ENCODE peak calls at places on chromosomes 12 and 14, in six cellular contexts. V is AG10803, X is fibroblast of pulmonary artery, U is heart left ventricle, C is foreskin fibroblast, E is mucosa of descending colon. S is an unnamed sample.

GRCh38 chr12:63821781-63822251 is 22.7 kb upstream of the SRGAP1 start:
- DNase-seq in U (peak), C (no peak), X (no peak), E (no peak), V (peak), S (peak)

GRCh38 chr12:66863276-66863675 is 184.4 kb upstream of the GRIP1 start:
- DNase-seq in U (no peak), E (no peak), C (no peak), X (no peak), V (no peak), S (no peak)

GRCh38 chr12:85798122-85798521 is 38.1 kb downstream of the RASSF9 start:
- DNase-seq in U (no peak), X (no peak), C (no peak), E (no peak), V (no peak), S (no peak)

GRCh38 chr12:121467638-121468403 is 67.9 kb downstream of the RNF34 start:
- DNase-seq in C (no peak), X (peak), E (no peak), U (no peak), V (no peak), S (no peak)

GRCh38 chr14:104795781-104796681 is 483 bp upstream of the AKT1 start:
- DNase-seq in U (peak), V (peak), E (peak), X (peak), C (no peak), S (no peak)

GRCh38 chr14:68777644-68778043 is 15.2 kb downstream of the ZFP36L1 start:
- DNase-seq in C (no peak), E (no peak), V (no peak), U (no peak), X (no peak), S (no peak)

GRCh38 chr12:90287585-90287984 is 578.9 kb upstream of the ATP2B1 start:
- DNase-seq in V (no peak), E (no peak), U (no peak), C (no peak), X (no peak), S (no peak)

GRCh38 chr14:61227893-61228591 is 53.1 kb downstream of the TMEM30B start:
- DNase-seq in U (no peak), V (no peak), C (no peak), E (no peak), X (no peak), S (no peak)

GRCh38 chr12:132379576-132379975 is 50.2 kb upstream of the GALNT9 start:
- DNase-seq in V (no peak), U (no peak), C (no peak), E (no peak), X (no peak), S (no peak)

GRCh38 chr12:118189761-118190181 is 53.8 kb downstream of the PEBP1 start:
- DNase-seq in V (peak), E (no peak), X (peak), C (peak), U (no peak), S (peak)

GRCh38 chr12:28550757-28551381 is 360.6 kb downstream of the CCDC91 start:
- DNase-seq in C (peak), V (peak), E (no peak), U (no peak), X (peak), S (peak)

GRCh38 chr12:114588061-114588460 is 95.9 kb downstream of the TBX3 start:
- DNase-seq in V (no peak), E (no peak), U (no peak), X (no peak), C (no peak), S (no peak)

GRCh38 chr14:24253936-24254335 is 9.0 kb downstream of the TGM1 start:
- DNase-seq in E (no peak), U (no peak), V (no peak), X (no peak), C (no peak), S (no peak)

GRCh38 chr12:110338754-110339153 is 57.7 kb downstream of the ATP2A2 start:
- DNase-seq in X (peak), C (no peak), E (no peak), U (no peak), V (no peak), S (no peak)
- TF ChIP-seq CTCF in X (peak), C (no peak), E (no peak), U (no peak), V (peak), S (peak)

GRCh38 chr14:22002860-22003284 is 329.3 kb upstream of the OR4E1 start:
- DNase-seq in C (no peak), E (peak), V (no peak), X (no peak), U (no peak), S (no peak)
- TF ChIP-seq CTCF in C (no peak), E (no peak), V (no peak), X (no peak), U (no peak), S (peak)

GRCh38 chr14:36243183-36243582 is 66.7 kb upstream of the PTCSC3 start:
- DNase-seq in U (no peak), C (no peak), V (no peak), X (no peak), E (no peak), S (no peak)

GRCh38 chr14:36238666-36239363 is 62.3 kb upstream of the PTCSC3 start:
- DNase-seq in X (peak), E (no peak), V (peak), C (peak), U (no peak), S (peak)

GRCh38 chr14:36245223-36245622 is 68.7 kb upstream of the PTCSC3 start:
- DNase-seq in X (no peak), U (no peak), C (no peak), V (no peak), E (no peak), S (no peak)

DNA sequence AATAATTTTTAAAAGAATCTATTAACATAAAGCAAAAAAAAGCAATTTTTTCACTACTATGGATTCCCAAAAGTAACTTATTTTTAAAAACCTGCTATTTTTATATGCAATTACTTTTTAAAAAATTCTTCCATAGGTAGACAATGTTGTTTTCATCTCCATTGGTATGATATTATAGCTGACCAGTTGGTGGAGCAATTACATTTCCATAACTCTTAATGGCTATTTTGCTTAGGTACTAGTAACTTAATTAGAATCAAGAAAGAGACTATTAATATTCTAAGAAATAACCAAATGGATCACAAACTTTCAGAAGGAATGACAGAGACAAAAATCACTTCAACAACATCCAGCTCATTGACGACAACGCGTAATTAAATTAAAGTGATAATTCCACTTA is 64.7 kb upstream of the PTCSC3 start:
- DNase-seq in X (peak), U (no peak), C (no peak), E (no peak), V (no peak), S (no peak)
- TF ChIP-seq CTCF in X (peak), U (peak), C (no peak), E (no peak), V (no peak), S (peak)

DNA sequence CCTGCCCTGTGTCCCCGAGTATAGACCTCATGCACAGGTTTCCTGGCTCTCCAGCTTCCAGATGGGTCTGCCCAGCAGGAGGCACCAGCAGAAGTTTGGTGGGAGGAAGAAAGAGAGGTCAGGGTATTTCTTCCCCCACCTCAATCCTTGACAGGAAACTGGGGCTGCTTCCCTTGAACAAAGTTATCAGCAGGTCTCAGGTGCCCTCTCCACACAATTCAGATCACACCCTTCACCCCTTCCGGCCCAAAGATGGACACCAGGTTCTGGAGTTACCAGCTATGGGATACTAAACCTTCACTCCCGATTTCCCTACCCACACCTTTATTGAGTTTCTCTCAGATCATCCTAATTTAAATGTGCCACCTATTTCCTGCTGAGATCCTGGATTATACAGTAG is 1.2 kb downstream of the SART3 start:
- DNase-seq in V (no peak), E (no peak), U (no peak), C (no peak), X (no peak), S (no peak)
- TF ChIP-seq CTCF in V (no peak), E (no peak), U (no peak), C (no peak), X (no peak), S (peak)

DNA sequence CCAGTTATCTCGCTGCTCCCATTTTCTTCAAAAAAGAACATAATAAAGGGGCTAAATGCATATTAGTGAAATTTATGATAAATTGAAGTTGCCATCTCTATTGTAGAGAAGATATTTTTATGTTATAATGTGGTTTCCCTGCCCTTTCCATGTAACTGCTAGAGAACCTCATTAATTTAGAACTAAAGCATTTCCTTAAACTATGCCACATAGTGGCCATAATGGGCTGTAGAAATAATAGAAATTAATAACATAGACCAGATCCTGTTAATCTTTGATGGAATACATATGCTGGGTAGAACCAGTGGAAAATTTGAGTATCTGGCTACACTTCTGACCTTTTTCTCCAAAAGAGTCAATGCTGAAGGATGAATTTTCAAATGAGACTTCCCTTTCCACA is 376.7 kb downstream of the PDZRN4 start:
- DNase-seq in C (no peak), U (no peak), X (no peak), V (no peak), E (no peak), S (no peak)
- TF ChIP-seq CTCF in C (no peak), U (no peak), X (no peak), V (no peak), E (no peak), S (no peak)

GRCh38 chr12:65681226-65681625 is 143.1 kb upstream of the HMGA2 start:
- DNase-seq in X (no peak), V (no peak), C (no peak), E (no peak), U (no peak), S (no peak)

GRCh38 chr12:65682145-65682544 is 142.1 kb upstream of the HMGA2 start:
- DNase-seq in V (no peak), X (no peak), U (no peak), C (no peak), E (no peak), S (no peak)

GRCh38 chr12:65684906-65685305 is 139.4 kb upstream of the HMGA2 start:
- DNase-seq in E (no peak), V (no peak), X (no peak), U (no peak), C (no peak), S (no peak)

GRCh38 chr12:65689508-65689907 is 134.8 kb upstream of the HMGA2 start:
- DNase-seq in V (no peak), U (no peak), X (no peak), C (no peak), E (no peak), S (no peak)

DNA sequence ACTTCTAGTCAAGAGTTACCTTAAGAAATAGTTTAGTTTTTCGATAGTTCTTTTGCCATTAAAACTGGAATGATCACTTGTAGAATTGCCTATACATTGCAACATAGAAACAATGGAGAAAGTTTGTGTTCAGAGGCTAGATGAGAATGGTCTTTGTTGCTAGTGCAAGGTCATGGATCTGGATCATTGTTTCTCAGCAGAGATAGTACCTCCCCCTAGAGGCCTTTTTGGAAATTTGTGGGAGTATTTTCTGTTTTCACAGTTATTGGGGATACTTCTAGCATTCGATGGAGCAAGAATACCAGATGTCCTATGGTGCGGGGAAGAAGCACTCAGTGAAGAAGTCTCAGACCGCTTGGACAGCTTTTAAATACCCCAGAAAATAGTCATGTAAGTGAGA is 138.8 kb upstream of the HMGA2 start:
- DNase-seq in U (no peak), E (no peak), V (peak), C (peak), X (peak), S (peak)
- TF ChIP-seq CTCF in U (peak), E (peak), V (peak), C (peak), X (peak), S (peak)

DNA sequence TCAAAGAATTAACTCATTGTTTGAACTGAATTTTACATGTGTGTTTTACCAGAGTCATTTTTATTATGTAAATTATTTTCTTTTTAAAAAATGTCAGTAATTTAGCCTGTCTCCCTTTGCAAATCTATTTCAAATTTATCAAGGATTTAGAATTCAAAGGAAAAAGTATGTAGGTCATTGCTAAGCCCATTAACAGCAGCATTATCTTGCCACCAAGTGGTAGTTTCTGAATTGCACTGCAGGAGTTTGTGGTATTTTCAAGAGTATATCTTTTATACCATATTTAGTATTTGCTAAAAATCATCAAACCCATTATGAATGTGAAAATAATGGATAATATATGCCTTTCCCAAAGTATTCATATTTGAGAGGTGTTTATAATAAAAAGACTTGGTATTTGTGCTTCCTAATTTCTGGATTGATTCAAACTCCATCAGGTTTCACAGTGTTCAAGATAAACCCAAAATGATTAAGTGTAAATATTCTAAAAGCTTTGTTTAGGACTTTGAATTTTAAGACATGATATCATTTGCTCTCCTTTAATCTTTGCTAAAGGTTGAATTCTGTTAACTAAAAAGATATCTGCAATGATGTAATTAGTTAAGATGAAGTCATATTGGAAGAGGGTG is 711.4 kb downstream of the FSCB start:
- DNase-seq in E (peak), C (no peak), V (no peak), X (peak), U (no peak), S (no peak)
- TF ChIP-seq CTCF in E (no peak), C (no peak), V (no peak), X (peak), U (no peak), S (peak)

GRCh38 chr14:89963288-89963978 is 7.7 kb downstream of the TDP1 start:
- DNase-seq in V (no peak), X (no peak), E (no peak), C (no peak), U (no peak), S (no peak)

GRCh38 chr14:89958966-89959365 is 3.2 kb downstream of the TDP1 start:
- DNase-seq in C (no peak), V (no peak), U (no peak), E (no peak), X (no peak), S (no peak)

GRCh38 chr14:89957791-89958190 is 2.1 kb downstream of the TDP1 start:
- DNase-seq in V (no peak), C (no peak), X (no peak), E (no peak), U (no peak), S (no peak)

GRCh38 chr14:89960895-89961294 is 5.2 kb downstream of the TDP1 start:
- DNase-seq in C (no peak), V (no peak), U (no peak), E (no peak), X (no peak), S (no peak)

DNA sequence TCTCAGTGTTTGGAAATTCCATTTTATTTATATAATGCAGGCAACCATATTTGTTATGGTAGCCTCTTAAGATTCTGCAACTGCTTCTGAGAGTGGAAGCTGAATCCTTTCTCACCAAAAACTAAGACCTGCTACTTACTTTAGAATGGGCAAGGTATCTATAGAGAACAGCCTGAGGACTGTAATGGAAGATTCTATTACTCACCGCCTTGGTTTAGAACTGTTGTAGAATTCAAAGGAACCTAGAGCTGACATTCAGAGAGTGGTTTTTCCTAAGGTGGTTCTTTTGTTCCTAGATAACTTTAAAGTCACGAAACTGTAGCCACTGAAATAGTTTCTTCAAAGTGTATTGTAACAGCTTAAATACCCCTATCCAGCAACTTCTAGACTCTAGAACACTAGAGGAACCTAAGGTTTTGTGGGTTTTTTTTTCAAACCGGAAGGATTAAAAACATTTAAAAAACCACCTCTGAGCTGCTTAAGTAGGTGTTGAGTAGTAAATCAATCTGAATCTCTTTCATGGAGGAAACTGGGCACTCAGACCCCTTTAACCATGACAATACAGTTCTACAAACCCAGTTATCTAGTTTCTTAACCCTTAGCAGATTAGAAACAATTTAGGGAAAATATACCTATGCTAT is 4.2 kb downstream of the TDP1 start:
- DNase-seq in X (no peak), U (no peak), C (no peak), V (no peak), E (no peak), S (no peak)
- TF ChIP-seq CTCF in X (no peak), U (no peak), C (no peak), V (no peak), E (no peak), S (no peak)

GRCh38 chr14:75457648-75458165 is 29.9 kb downstream of the JDP2 start:
- DNase-seq in C (no peak), U (no peak), E (no peak), V (no peak), X (no peak), S (no peak)

GRCh38 chr14:75456069-75457023 is 28.5 kb downstream of the JDP2 start:
- DNase-seq in X (no peak), E (no peak), U (no peak), V (no peak), C (no peak), S (no peak)

GRCh38 chr14:75458305-75458704 is 30.5 kb downstream of the JDP2 start:
- DNase-seq in X (no peak), U (no peak), C (no peak), V (no peak), E (no peak), S (no peak)

GRCh38 chr14:75454963-75455546 is 27.2 kb downstream of the JDP2 start:
- DNase-seq in V (peak), X (peak), C (peak), U (peak), E (no peak), S (peak)

GRCh38 chr14:75457024-75457390 is 29.2 kb downstream of the JDP2 start:
- DNase-seq in V (no peak), X (no peak), U (no peak), C (no peak), E (no peak), S (no peak)
- TF ChIP-seq CTCF in V (no peak), X (no peak), U (no peak), C (no peak), E (no peak), S (no peak)

GRCh38 chr12:7019043-7019569 is 830 bp upstream of the LPCAT3 start:
- DNase-seq in C (no peak), X (no peak), V (no peak), E (no peak), U (no peak), S (no peak)
- TF ChIP-seq CTCF in C (no peak), X (no peak), V (no peak), E (no peak), U (no peak), S (peak)